ENCODE peak calls at places on chromosomes 3 and 15, in six cellular contexts. One of them, this sample, is unnamed.

GRCh38 chr3:45964139-45964538 is 20.9 kb downstream of the CXCR6 start:
- DNase-seq in psoas muscle: no peak
- DNase-seq in testis: no peak
- DNase-seq in mammary epithelial cell: no peak
- DNase-seq in A673: no peak
- DNase-seq in lower lobe of right lung: no peak
- DNase-seq in this sample: peak; percentile 71

GRCh38 chr3:126277629-126278378 is 79.4 kb downstream of the KLF15 start:
- DNase-seq in lower lobe of right lung: no peak
- DNase-seq in psoas muscle: no peak
- DNase-seq in A673: no peak
- DNase-seq in testis: no peak
- DNase-seq in mammary epithelial cell: no peak
- DNase-seq in this sample: no peak

GRCh38 chr3:37029111-37029510 is 35.8 kb downstream of the MLH1 start:
- DNase-seq in mammary epithelial cell: no peak
- DNase-seq in psoas muscle: no peak
- DNase-seq in lower lobe of right lung: no peak
- DNase-seq in A673: no peak
- DNase-seq in testis: no peak
- DNase-seq in this sample: no peak

GRCh38 chr3:37217098-37217849 is 42.9 kb upstream of the LRRFIP2 start:
- DNase-seq in A673: no peak
- DNase-seq in psoas muscle: no peak
- DNase-seq in testis: no peak
- DNase-seq in mammary epithelial cell: no peak
- DNase-seq in lower lobe of right lung: no peak
- DNase-seq in this sample: no peak

GRCh38 chr3:119444590-119444989 is 18.8 kb downstream of the TMEM39A start:
- DNase-seq in psoas muscle: no peak
- DNase-seq in testis: no peak
- DNase-seq in A673: no peak
- DNase-seq in mammary epithelial cell: no peak
- DNase-seq in lower lobe of right lung: no peak
- DNase-seq in this sample: no peak

GRCh38 chr15:99976000-99976399 is 242.8 kb upstream of the LYSMD4 start:
- DNase-seq in mammary epithelial cell: no peak
- DNase-seq in lower lobe of right lung: no peak
- DNase-seq in testis: no peak
- DNase-seq in psoas muscle: no peak
- DNase-seq in A673: no peak
- DNase-seq in this sample: no peak

GRCh38 chr3:23455084-23455483 is 252.0 kb downstream of the UBE2E2 start:
- DNase-seq in mammary epithelial cell: peak; percentile 80
- DNase-seq in testis: no peak
- DNase-seq in A673: no peak
- DNase-seq in lower lobe of right lung: no peak
- DNase-seq in psoas muscle: no peak
- DNase-seq in this sample: no peak

GRCh38 chr3:126621171-126621570 is 33.8 kb downstream of the TXNRD3 start:
- DNase-seq in lower lobe of right lung: no peak
- DNase-seq in testis: no peak
- DNase-seq in A673: peak; percentile 5
- DNase-seq in mammary epithelial cell: peak; percentile 55
- DNase-seq in psoas muscle: peak; percentile 34
- DNase-seq in this sample: no peak

GRCh38 chr3:149765762-149766334 is 13.6 kb upstream of the COMMD2 start:
- DNase-seq in psoas muscle: no peak
- DNase-seq in mammary epithelial cell: peak; percentile 21
- DNase-seq in lower lobe of right lung: no peak
- DNase-seq in A673: peak; percentile 35
- DNase-seq in testis: no peak
- DNase-seq in this sample: peak; percentile 23

GRCh38 chr3:190381356-190381940 is 6.5 kb upstream of the CLDN16 start:
- DNase-seq in mammary epithelial cell: peak; percentile 49
- DNase-seq in lower lobe of right lung: no peak
- DNase-seq in psoas muscle: no peak
- DNase-seq in testis: no peak
- DNase-seq in A673: peak; percentile 52
- DNase-seq in this sample: no peak

GRCh38 chr3:180188512-180189309 is 152.0 kb upstream of the PEX5L start:
- DNase-seq in psoas muscle: no peak
- DNase-seq in mammary epithelial cell: no peak
- DNase-seq in testis: no peak
- DNase-seq in A673: no peak
- DNase-seq in lower lobe of right lung: no peak
- DNase-seq in this sample: no peak

GRCh38 chr15:85380860-85381535 is 595 bp downstream of the AKAP13 start:
- DNase-seq in lower lobe of right lung: peak; percentile 75
- DNase-seq in mammary epithelial cell: no peak
- DNase-seq in psoas muscle: peak; percentile 55
- DNase-seq in A673: peak; percentile 45
- DNase-seq in testis: peak; percentile 54
- DNase-seq in this sample: no peak

GRCh38 chr15:80121546-80121945 is 31.3 kb upstream of the FAH start:
- DNase-seq in lower lobe of right lung: no peak
- DNase-seq in testis: no peak
- DNase-seq in A673: peak; percentile 7
- DNase-seq in mammary epithelial cell: no peak
- DNase-seq in psoas muscle: no peak
- DNase-seq in this sample: no peak

GRCh38 chr3:162525052-162525451 is 1028.4 kb downstream of the OTOL1 start:
- DNase-seq in psoas muscle: no peak
- DNase-seq in mammary epithelial cell: no peak
- DNase-seq in lower lobe of right lung: no peak
- DNase-seq in testis: no peak
- DNase-seq in A673: no peak
- DNase-seq in this sample: no peak

GRCh38 chr3:151171145-151171544 is 31.9 kb downstream of the GPR171 start:
- DNase-seq in psoas muscle: no peak
- DNase-seq in A673: no peak
- DNase-seq in lower lobe of right lung: no peak
- DNase-seq in mammary epithelial cell: no peak
- DNase-seq in testis: no peak
- DNase-seq in this sample: peak; percentile 61

GRCh38 chr3:151168269-151169094 is 34.5 kb downstream of the GPR171 start:
- DNase-seq in testis: peak; percentile 84
- DNase-seq in lower lobe of right lung: peak; percentile 90
- DNase-seq in psoas muscle: peak; percentile 79
- DNase-seq in mammary epithelial cell: peak; percentile 48
- DNase-seq in A673: peak; percentile 72
- DNase-seq in this sample: peak; percentile 77

GRCh38 chr3:151166161-151166560 is 36.9 kb downstream of the GPR171 start:
- DNase-seq in A673: no peak
- DNase-seq in testis: no peak
- DNase-seq in lower lobe of right lung: no peak
- DNase-seq in psoas muscle: no peak
- DNase-seq in mammary epithelial cell: no peak
- DNase-seq in this sample: no peak

GRCh38 chr3:151169700-151170224 is 33.3 kb downstream of the GPR171 start:
- DNase-seq in testis: peak; percentile 27
- DNase-seq in psoas muscle: peak; percentile 37
- DNase-seq in mammary epithelial cell: peak; percentile 41
- DNase-seq in lower lobe of right lung: peak; percentile 79
- DNase-seq in A673: no peak
- DNase-seq in this sample: peak; percentile 26

DNA sequence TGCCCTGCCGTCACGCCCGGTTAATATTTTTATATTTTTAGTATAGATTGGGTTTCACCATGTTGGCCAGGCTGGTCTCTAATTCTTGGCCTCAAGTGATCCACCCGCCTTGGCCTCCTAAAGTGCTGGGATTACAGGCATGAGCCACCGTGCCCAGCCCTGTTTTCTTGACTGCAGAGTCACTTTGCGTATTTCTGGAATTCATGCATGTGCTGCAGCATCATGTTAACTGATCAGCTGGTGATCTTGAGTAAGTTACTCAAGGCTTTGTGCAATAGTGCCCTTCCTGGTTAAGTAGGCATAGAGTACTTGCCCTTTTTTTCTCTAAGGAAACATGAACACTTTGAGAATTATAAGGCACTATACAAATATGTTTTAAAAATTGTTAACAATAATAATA is 33.8 kb downstream of the GPR171 start:
- DNase-seq in mammary epithelial cell: no peak
- DNase-seq in testis: no peak
- DNase-seq in psoas muscle: peak; percentile 45
- DNase-seq in lower lobe of right lung: peak; percentile 57
- DNase-seq in A673: no peak
- DNase-seq in this sample: no peak
- TF ChIP-seq CTCF in mammary epithelial cell: no peak
- TF ChIP-seq CTCF in testis: no peak
- TF ChIP-seq CTCF in psoas muscle: no peak
- TF ChIP-seq CTCF in lower lobe of right lung: no peak
- TF ChIP-seq CTCF in A673: no peak
- TF ChIP-seq CTCF in this sample: no peak

GRCh38 chr15:44734839-44735481 is 1.4 kb upstream of the TRIM69 start:
- DNase-seq in lower lobe of right lung: no peak
- DNase-seq in psoas muscle: no peak
- DNase-seq in mammary epithelial cell: no peak
- DNase-seq in testis: no peak
- DNase-seq in A673: no peak
- DNase-seq in this sample: no peak
- H3K4me3 ChIP-seq in lower lobe of right lung: no peak overlapping the region
- H3K4me3 ChIP-seq in psoas muscle: no peak overlapping the region
- H3K4me3 ChIP-seq in mammary epithelial cell: no peak overlapping the region
- H3K4me3 ChIP-seq in testis: no peak overlapping the region
- H3K4me3 ChIP-seq in A673: no peak overlapping the region
- H3K4me3 ChIP-seq in this sample: peak overlapping the region; percentile 51

GRCh38 chr3:44761347-44762169 is at the start of the genes KIAA1143 and KIF15:
- DNase-seq in psoas muscle: peak; percentile 96
- DNase-seq in A673: peak; percentile 92
- DNase-seq in mammary epithelial cell: peak; percentile 92
- DNase-seq in testis: peak; percentile 97
- DNase-seq in lower lobe of right lung: peak; percentile 98
- DNase-seq in this sample: peak; percentile 98
- TF ChIP-seq CTCF in psoas muscle: no peak
- TF ChIP-seq CTCF in A673: no peak
- TF ChIP-seq CTCF in mammary epithelial cell: peak; percentile 8
- TF ChIP-seq CTCF in testis: no peak
- TF ChIP-seq CTCF in lower lobe of right lung: no peak
- TF ChIP-seq CTCF in this sample: no peak

GRCh38 chr3:170642882-170643601 is 57.2 kb upstream of the SLC7A14 start:
- DNase-seq in testis: no peak
- DNase-seq in A673: no peak
- DNase-seq in mammary epithelial cell: no peak
- DNase-seq in psoas muscle: peak; percentile 20
- DNase-seq in lower lobe of right lung: no peak
- DNase-seq in this sample: no peak
- H3K4me3 ChIP-seq in testis: no peak overlapping the region
- H3K4me3 ChIP-seq in A673: no peak overlapping the region
- H3K4me3 ChIP-seq in mammary epithelial cell: no peak overlapping the region
- H3K4me3 ChIP-seq in psoas muscle: no peak overlapping the region
- H3K4me3 ChIP-seq in lower lobe of right lung: no peak overlapping the region
- H3K4me3 ChIP-seq in this sample: no peak overlapping the region

DNA sequence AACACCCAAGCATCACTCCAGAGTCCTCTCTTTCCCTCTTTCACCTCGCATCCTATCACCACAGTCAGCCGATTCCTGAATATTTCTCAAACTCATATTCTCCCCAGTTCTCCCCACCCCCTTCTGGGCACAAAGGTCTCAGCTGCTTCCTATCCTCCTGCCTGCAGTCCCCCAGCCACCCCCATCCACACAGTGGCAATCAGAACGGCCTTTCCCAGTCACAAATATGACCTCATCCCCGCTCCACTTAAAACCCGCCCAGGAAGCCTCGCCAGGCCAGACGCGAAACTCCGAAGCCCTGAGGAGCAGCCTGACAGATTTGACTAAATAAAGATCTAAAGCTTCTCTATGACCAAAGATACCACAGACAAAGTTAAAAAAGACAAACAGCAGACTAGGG is 49.9 kb upstream of the LINGO1 start:
- DNase-seq in testis: no peak
- DNase-seq in lower lobe of right lung: no peak
- DNase-seq in A673: no peak
- DNase-seq in mammary epithelial cell: no peak
- DNase-seq in psoas muscle: no peak
- DNase-seq in this sample: no peak
- TF ChIP-seq CTCF in testis: no peak
- TF ChIP-seq CTCF in lower lobe of right lung: no peak
- TF ChIP-seq CTCF in A673: no peak
- TF ChIP-seq CTCF in mammary epithelial cell: no peak
- TF ChIP-seq CTCF in psoas muscle: no peak
- TF ChIP-seq CTCF in this sample: no peak

GRCh38 chr15:94397377-94397776 is 166.0 kb downstream of the MCTP2 start:
- DNase-seq in mammary epithelial cell: no peak
- DNase-seq in A673: no peak
- DNase-seq in testis: no peak
- DNase-seq in lower lobe of right lung: no peak
- DNase-seq in psoas muscle: no peak
- DNase-seq in this sample: no peak

GRCh38 chr15:94400521-94401290 is 169.3 kb downstream of the MCTP2 start:
- DNase-seq in testis: no peak
- DNase-seq in mammary epithelial cell: no peak
- DNase-seq in A673: no peak
- DNase-seq in psoas muscle: no peak
- DNase-seq in lower lobe of right lung: no peak
- DNase-seq in this sample: no peak

GRCh38 chr15:94395626-94396025 is 164.3 kb downstream of the MCTP2 start:
- DNase-seq in psoas muscle: no peak
- DNase-seq in A673: no peak
- DNase-seq in mammary epithelial cell: no peak
- DNase-seq in testis: no peak
- DNase-seq in lower lobe of right lung: no peak
- DNase-seq in this sample: no peak
- H3K4me3 ChIP-seq in psoas muscle: no peak overlapping the region
- H3K4me3 ChIP-seq in A673: no peak overlapping the region
- H3K4me3 ChIP-seq in mammary epithelial cell: no peak overlapping the region
- H3K4me3 ChIP-seq in testis: no peak overlapping the region
- H3K4me3 ChIP-seq in lower lobe of right lung: no peak overlapping the region
- H3K4me3 ChIP-seq in this sample: no peak overlapping the region

GRCh38 chr3:129025691-129026435 is 24.8 kb downstream of the EFCC1 start:
- DNase-seq in lower lobe of right lung: peak; percentile 60
- DNase-seq in psoas muscle: peak; percentile 58
- DNase-seq in mammary epithelial cell: no peak
- DNase-seq in testis: peak; percentile 57
- DNase-seq in A673: no peak
- DNase-seq in this sample: no peak

GRCh38 chr3:129022995-129023332 is 21.9 kb downstream of the EFCC1 start:
- DNase-seq in mammary epithelial cell: no peak
- DNase-seq in testis: no peak
- DNase-seq in lower lobe of right lung: no peak
- DNase-seq in psoas muscle: no peak
- DNase-seq in A673: no peak
- DNase-seq in this sample: no peak

GRCh38 chr3:129022114-129022994 is 21.2 kb downstream of the EFCC1 start:
- DNase-seq in mammary epithelial cell: no peak
- DNase-seq in testis: peak; percentile 66
- DNase-seq in A673: no peak
- DNase-seq in lower lobe of right lung: peak; percentile 74
- DNase-seq in psoas muscle: peak; percentile 82
- DNase-seq in this sample: no peak

GRCh38 chr3:129025108-129025507 is 24.0 kb downstream of the EFCC1 start:
- DNase-seq in mammary epithelial cell: no peak
- DNase-seq in psoas muscle: no peak
- DNase-seq in testis: no peak
- DNase-seq in lower lobe of right lung: no peak
- DNase-seq in A673: no peak
- DNase-seq in this sample: no peak

DNA sequence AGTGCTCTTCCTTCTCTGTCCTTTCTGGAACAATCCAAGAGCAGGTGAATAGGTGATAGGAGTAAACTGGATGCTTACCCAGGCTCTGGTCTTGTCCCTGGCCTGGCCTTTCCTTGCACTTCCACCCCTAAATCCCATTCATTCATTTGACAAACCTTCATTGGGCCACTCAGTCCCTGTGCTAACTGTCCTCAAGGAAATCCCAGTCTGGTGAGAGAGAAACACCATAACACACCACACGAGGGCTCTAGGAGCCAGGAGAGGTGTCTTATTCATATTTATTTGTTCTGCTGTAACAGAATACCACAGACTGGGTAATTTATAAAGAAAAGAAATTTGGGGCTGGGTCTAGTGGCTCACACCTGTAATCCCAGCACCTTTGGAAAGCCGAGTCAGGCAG is 22.8 kb downstream of the EFCC1 start:
- DNase-seq in mammary epithelial cell: no peak
- DNase-seq in testis: no peak
- DNase-seq in psoas muscle: no peak
- DNase-seq in lower lobe of right lung: no peak
- DNase-seq in A673: peak; percentile 45
- DNase-seq in this sample: peak; percentile 12
- TF ChIP-seq CTCF in mammary epithelial cell: peak; percentile 45
- TF ChIP-seq CTCF in testis: no peak
- TF ChIP-seq CTCF in psoas muscle: no peak
- TF ChIP-seq CTCF in lower lobe of right lung: no peak
- TF ChIP-seq CTCF in A673: peak; percentile 47
- TF ChIP-seq CTCF in this sample: peak; percentile 2